ENCODE peak calls at places on chromosomes 1 and 21, in four cellular contexts. J is GM10248; V is AG04450; A is CD4-positive, alpha-beta T cell. X is an unnamed sample.

GRCh38 chr1:155091071-155092051 is 12.7 kb downstream of the EFNA3 start:
- DNase-seq in J (peak), V (no peak), A (peak), X (peak)

GRCh38 chr1:110601332-110601731 is 4.8 kb downstream of the KCNA2 start:
- DNase-seq in J (no peak), V (no peak), A (no peak), X (no peak)

GRCh38 chr1:196690582-196690981 is 38.7 kb downstream of the CFH start:
- DNase-seq in J (no peak), V (no peak), A (no peak), X (no peak)

GRCh38 chr1:223811634-223812101 is 34.1 kb downstream of the TP53BP2 start:
- DNase-seq in J (no peak), V (no peak), A (no peak), X (no peak)

GRCh38 chr21:37145635-37146111 is 72.6 kb downstream of the TTC3 start:
- DNase-seq in J (no peak), V (no peak), A (no peak), X (no peak)

GRCh38 chr1:14738647-14739046 is 140.2 kb downstream of the KAZN start:
- DNase-seq in J (no peak), V (no peak), A (no peak), X (no peak)

GRCh38 chr1:86068841-86069756 is 87.5 kb downstream of the COL24A1 start:
- DNase-seq in J (no peak), V (no peak), A (no peak), X (no peak)

GRCh38 chr1:39103321-39104157 is 77.4 kb downstream of the NDUFS5 start:
- DNase-seq in J (no peak), V (no peak), A (no peak), X (no peak)

GRCh38 chr1:159867322-159868064 is 5.0 kb upstream of the VSIG8 start:
- DNase-seq in J (no peak), V (no peak), A (no peak), X (no peak)

GRCh38 chr1:230794431-230794830 is 47.2 kb downstream of the CAPN9 start:
- DNase-seq in J (no peak), V (no peak), A (no peak), X (no peak)

GRCh38 chr1:28835237-28835650 is 23.3 kb downstream of the OPRD1 start:
- DNase-seq in J (no peak), V (no peak), A (no peak), X (no peak)

GRCh38 chr1:15760520-15761211 is 2.1 kb downstream of the FBLIM1 start:
- DNase-seq in J (no peak), V (peak), A (no peak), X (peak)

GRCh38 chr1:7576946-7577657 is 194.0 kb upstream of the VAMP3 start:
- DNase-seq in J (no peak), V (no peak), A (no peak), X (no peak)

GRCh38 chr1:15322648-15323350 is 75.8 kb downstream of the FHAD1 start:
- DNase-seq in J (no peak), V (no peak), A (no peak), X (no peak)

GRCh38 chr1:176864211-176864610 is 300.3 kb downstream of the ASTN1 start:
- DNase-seq in J (no peak), V (no peak), A (no peak), X (no peak)

GRCh38 chr1:199573047-199573446 is 454.5 kb upstream of the NR5A2 start:
- DNase-seq in J (no peak), V (no peak), A (no peak), X (no peak)

GRCh38 chr1:192601145-192602048 is 25.8 kb downstream of the RGS1 start:
- DNase-seq in J (no peak), V (no peak), A (no peak), X (peak)

DNA sequence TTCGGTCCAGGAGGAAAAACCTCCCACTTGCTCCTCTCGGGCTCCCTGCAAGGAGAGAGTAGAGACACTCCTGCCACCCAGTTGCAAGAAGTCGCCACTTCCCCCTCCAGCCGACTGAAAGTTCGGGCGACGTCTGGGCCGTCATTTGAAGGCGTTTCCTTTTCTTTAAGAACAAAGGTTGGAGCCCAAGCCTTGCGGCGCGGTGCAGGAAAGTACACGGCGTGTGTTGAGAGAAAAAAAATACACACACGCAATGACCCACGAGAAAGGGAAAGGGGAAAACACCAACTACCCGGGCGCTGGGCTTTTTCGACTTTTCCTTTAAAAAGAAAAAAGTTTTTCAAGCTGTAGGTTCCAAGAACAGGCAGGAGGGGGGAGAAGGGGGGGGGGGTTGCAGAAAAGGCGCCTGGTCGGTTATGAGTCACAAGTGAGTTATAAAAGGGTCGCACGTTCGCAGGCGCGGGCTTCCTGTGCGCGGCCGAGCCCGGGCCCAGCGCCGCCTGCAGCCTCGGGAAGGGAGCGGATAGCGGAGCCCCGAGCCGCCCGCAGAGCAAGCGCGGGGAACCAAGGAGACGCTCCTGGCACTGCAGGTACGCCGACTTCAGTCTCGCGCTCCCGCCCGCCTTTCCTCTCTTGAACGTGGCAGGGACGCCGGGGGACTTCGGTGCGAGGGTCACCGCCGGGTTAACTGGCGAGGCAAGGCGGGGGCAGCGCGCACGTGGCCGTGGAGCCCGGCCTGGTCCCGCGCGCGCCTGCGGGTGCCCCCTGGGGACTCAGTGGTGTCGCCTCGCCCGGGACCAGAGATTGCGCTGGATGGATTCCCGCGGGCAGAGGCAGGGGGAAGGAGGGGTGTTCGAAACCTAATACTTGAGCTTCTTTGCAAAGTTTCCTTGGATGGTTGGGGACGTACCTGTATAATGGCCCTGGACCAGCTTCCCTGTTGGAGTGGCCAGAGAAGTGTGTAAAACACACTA is 45.3 kb downstream of the MRPL39 start:
- DNase-seq in J (peak), V (peak), A (peak), X (peak)
- TF ChIP-seq CTCF in J (peak), V (peak), A (no peak), X (peak)

GRCh38 chr1:8831329-8831728 is 13.9 kb upstream of the RERE start:
- DNase-seq in J (no peak), V (no peak), A (no peak), X (no peak)
- TF ChIP-seq CTCF in J (no peak), V (peak), A (no peak), X (no peak)

GRCh38 chr1:228062085-228062791 is 20.3 kb upstream of the ARF1 start:
- DNase-seq in J (no peak), V (no peak), A (no peak), X (no peak)

GRCh38 chr1:228059536-228060457 is 22.7 kb upstream of the ARF1 start:
- DNase-seq in J (no peak), V (no peak), A (peak), X (peak)

GRCh38 chr1:228058981-228059535 is 23.4 kb upstream of the ARF1 start:
- DNase-seq in J (no peak), V (no peak), A (no peak), X (no peak)

GRCh38 chr1:228061411-228062084 is 21.0 kb upstream of the ARF1 start:
- DNase-seq in J (no peak), V (no peak), A (no peak), X (no peak)

DNA sequence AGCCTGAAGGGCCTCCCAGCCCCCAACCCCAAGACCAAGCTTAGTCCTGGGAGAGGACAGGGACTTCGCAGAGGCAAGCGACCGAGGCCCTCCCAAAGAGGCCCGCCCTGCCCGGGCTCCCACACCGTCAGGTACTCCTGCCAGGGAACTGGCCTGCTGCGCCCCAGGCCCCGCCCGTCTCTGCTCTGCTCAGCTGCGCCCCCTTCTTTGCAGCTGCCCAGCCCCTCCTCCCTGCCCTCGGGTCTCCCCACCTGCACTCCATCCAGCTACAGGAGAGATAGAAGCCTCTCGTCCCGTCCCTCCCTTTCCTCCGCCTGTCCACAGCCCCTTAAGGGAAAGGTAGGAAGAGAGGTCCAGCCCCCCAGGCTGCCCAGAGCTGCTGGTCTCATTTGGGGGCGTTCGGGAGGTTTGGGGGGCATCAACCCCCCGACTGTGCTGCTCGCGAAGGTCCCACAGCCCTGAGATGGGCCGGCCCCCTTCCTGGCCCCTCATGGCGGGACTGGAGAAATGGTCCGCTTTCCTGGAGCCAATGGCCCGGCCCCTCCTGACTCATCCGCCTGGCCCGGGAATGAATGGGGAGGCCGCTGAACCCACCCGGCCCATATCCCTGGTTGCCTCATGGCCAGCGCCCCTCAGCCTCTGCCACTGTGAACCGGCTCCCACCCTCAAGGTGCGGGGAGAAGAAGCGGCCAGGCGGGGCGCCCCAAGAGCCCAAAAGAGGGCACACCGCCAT is 21.9 kb upstream of the ARF1 start:
- DNase-seq in J (no peak), V (no peak), A (no peak), X (no peak)
- TF ChIP-seq CTCF in J (no peak), V (no peak), A (no peak), X (no peak)

GRCh38 chr1:66711420-66711819 is 40.8 kb upstream of the DYNLT5 start:
- DNase-seq in J (no peak), V (no peak), A (no peak), X (no peak)
- TF ChIP-seq CTCF in J (peak), V (no peak), A (no peak), X (no peak)

DNA sequence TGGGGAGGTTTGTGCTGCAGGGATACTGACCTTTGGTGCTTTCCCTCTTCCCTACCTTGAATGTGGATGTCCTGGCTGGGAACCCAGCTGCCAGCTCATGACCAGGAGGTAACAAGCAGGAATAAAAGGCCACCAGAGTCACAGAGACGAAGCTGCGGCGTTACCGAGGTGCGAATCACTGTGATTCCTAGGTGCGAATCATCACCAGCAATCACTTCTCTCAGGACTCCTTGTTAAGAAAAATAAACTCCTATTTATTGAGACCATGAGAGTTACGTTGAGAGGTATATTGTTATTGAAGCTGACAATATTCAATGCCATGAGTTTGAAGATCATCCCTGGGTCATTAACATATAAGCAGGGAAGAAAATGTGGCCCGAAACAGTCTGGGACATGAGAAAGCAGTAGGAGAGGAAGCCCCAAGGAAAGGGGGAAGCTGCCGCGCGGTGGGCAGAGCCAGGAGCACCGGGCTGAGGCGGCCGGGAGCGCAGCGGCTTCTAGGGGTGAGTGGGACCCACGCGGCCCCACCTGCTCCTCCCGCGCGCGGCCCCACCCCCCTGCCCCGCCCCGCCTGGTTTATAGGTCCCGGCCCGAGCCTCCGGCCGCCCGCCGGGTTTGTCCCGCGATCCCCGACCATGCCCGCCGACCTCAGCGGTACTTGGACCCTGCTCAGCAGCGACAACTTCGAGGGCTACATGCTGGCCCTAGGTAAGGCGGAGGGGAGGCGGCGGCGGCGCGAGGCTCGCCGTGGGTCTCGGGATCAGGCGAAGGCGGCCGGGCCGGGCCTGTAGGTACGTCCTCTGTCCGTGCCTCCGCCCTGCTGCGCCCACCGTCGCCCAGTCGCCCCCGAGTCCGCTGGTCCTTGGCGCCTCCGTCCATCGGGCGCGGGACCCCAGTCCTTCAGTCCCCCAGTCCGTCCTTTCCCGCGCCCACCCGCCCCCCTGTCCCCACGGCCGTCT is at the start of gene RBP7:
- DNase-seq in J (peak), V (no peak), A (no peak), X (peak)
- TF ChIP-seq CTCF in J (no peak), V (no peak), A (no peak), X (no peak)

DNA sequence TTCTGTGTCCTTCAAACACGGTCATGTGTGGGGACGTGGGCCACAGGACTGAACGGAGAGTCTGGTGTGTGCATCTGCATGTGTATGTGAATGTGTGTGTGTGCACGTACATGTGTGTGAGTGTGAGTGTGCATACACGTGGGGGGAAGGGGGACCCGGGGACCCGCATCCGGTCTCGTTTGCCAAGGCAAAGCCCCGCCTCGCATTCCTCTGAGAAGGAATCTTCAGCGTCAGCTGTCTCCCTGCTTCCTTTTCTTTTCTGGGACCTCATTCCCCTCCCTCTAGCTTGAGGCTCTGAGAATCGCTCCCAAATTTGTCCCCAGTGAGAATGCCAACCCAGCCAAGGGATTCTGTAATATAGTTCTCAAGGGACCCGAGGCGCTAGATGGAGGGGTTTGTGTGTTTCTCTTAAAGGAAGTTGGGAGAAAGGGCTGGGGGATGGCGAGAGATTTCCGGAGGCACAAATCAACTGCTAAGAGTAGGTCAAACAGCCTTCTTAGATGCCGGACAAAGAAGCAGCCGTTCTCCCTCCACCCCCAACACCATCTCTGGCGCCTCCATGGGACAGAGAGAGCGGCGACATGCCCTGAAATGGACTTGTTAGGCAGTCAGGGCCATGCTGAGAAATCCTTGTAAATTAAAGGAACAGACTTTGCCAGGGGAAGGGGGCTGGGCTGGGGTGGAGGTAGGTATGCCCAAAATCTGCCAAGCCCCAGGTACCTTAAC is 6.6 kb downstream of the IFFO2 start:
- DNase-seq in J (peak), V (no peak), A (no peak), X (peak)
- TF ChIP-seq CTCF in J (peak), V (peak), A (no peak), X (peak)

DNA sequence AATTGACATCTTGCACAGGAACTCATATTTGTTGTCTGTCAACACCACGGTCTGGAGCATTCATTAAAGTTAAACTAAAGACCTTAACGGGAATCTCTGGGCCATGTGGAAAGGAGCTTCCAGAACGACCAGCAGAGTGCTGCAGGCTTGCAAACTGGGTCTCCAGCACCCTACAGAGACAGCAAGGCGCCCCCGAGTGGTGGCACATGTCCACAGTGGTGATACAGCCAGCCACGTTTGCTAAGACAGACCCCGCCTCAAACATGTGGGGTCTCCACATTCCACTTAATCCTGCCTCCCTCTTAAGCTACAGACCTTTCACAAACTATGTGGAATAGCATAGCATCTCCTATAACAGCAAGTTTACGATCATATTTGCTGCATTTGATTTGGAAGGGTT is 96.5 kb upstream of the BACE2 start:
- DNase-seq in J (no peak), V (no peak), A (no peak), X (no peak)
- TF ChIP-seq CTCF in J (no peak), V (no peak), A (no peak), X (peak)

GRCh38 chr1:181676269-181676668 is 193.0 kb downstream of the CACNA1E start:
- DNase-seq in J (peak), V (no peak), A (no peak), X (peak)
- TF ChIP-seq CTCF in J (peak), V (peak), A (no peak), X (peak)